ENCODE peak calls at places on chromosomes 2 and 18, in ten cellular contexts. One of them, this sample, is unnamed.
A peak's percentile ranks its signal among the peaks of the same experiment; 100 is the strongest.

GRCh38 chr18:55853268-55853667 is 265.3 kb upstream of the TCF4 start:
- DNase-seq in pancreas: no peak
- DNase-seq in CD8-positive, alpha-beta T cell: no peak
- DNase-seq in endothelial cell of umbilical vein: no peak
- DNase-seq in HFF-Myc: no peak
- DNase-seq in ovary: no peak
- DNase-seq in osteocyte: no peak
- DNase-seq in WERI-Rb-1: no peak
- DNase-seq in AG09319: no peak
- DNase-seq in dorsolateral prefrontal cortex: no peak
- DNase-seq in this sample: no peak

GRCh38 chr2:151973013-151973900 is 125.6 kb downstream of the CACNB4 start:
- DNase-seq in ovary: no peak
- DNase-seq in endothelial cell of umbilical vein: no peak
- DNase-seq in CD8-positive, alpha-beta T cell: no peak
- DNase-seq in HFF-Myc: no peak
- DNase-seq in AG09319: no peak
- DNase-seq in pancreas: no peak
- DNase-seq in osteocyte: no peak
- DNase-seq in dorsolateral prefrontal cortex: no peak
- DNase-seq in WERI-Rb-1: no peak
- DNase-seq in this sample: no peak

GRCh38 chr2:120468136-120468535 is 122.2 kb downstream of the INHBB start:
- DNase-seq in ovary: no peak
- DNase-seq in pancreas: no peak
- DNase-seq in endothelial cell of umbilical vein: no peak
- DNase-seq in dorsolateral prefrontal cortex: no peak
- DNase-seq in HFF-Myc: no peak
- DNase-seq in CD8-positive, alpha-beta T cell: no peak
- DNase-seq in WERI-Rb-1: no peak
- DNase-seq in AG09319: no peak
- DNase-seq in osteocyte: no peak
- DNase-seq in this sample: no peak

GRCh38 chr2:217622664-217623063 is 380.1 kb downstream of the TNS1 start:
- DNase-seq in pancreas: no peak
- DNase-seq in osteocyte: no peak
- DNase-seq in WERI-Rb-1: peak; percentile 71
- DNase-seq in dorsolateral prefrontal cortex: no peak
- DNase-seq in AG09319: no peak
- DNase-seq in ovary: no peak
- DNase-seq in CD8-positive, alpha-beta T cell: no peak
- DNase-seq in endothelial cell of umbilical vein: no peak
- DNase-seq in HFF-Myc: no peak
- DNase-seq in this sample: no peak

GRCh38 chr2:73290049-73290839 is 3.1 kb downstream of the EGR4 start:
- DNase-seq in CD8-positive, alpha-beta T cell: peak; percentile 48
- DNase-seq in endothelial cell of umbilical vein: peak; percentile 40
- DNase-seq in HFF-Myc: no peak
- DNase-seq in WERI-Rb-1: peak; percentile 82
- DNase-seq in osteocyte: no peak
- DNase-seq in pancreas: no peak
- DNase-seq in AG09319: no peak
- DNase-seq in dorsolateral prefrontal cortex: no peak
- DNase-seq in ovary: no peak
- DNase-seq in this sample: peak; percentile 15

GRCh38 chr2:176653856-176654443 is 384.7 kb downstream of the MTX2 start:
- DNase-seq in endothelial cell of umbilical vein: peak; percentile 86
- DNase-seq in ovary: peak; percentile 41
- DNase-seq in pancreas: peak; percentile 7
- DNase-seq in HFF-Myc: peak; percentile 35
- DNase-seq in CD8-positive, alpha-beta T cell: peak; percentile 22
- DNase-seq in AG09319: peak; percentile 18
- DNase-seq in dorsolateral prefrontal cortex: peak; percentile 59
- DNase-seq in WERI-Rb-1: peak; percentile 84
- DNase-seq in osteocyte: no peak
- DNase-seq in this sample: peak; percentile 72

GRCh38 chr2:731711-732110 is 54.5 kb upstream of the TMEM18 start:
- DNase-seq in AG09319: no peak
- DNase-seq in osteocyte: no peak
- DNase-seq in pancreas: no peak
- DNase-seq in WERI-Rb-1: no peak
- DNase-seq in ovary: no peak
- DNase-seq in CD8-positive, alpha-beta T cell: no peak
- DNase-seq in HFF-Myc: no peak
- DNase-seq in endothelial cell of umbilical vein: no peak
- DNase-seq in dorsolateral prefrontal cortex: no peak
- DNase-seq in this sample: no peak

GRCh38 chr2:109517118-109517889 is 96.5 kb downstream of the SEPTIN10 start:
- DNase-seq in dorsolateral prefrontal cortex: no peak
- DNase-seq in CD8-positive, alpha-beta T cell: no peak
- DNase-seq in AG09319: no peak
- DNase-seq in ovary: no peak
- DNase-seq in HFF-Myc: no peak
- DNase-seq in pancreas: no peak
- DNase-seq in osteocyte: no peak
- DNase-seq in WERI-Rb-1: no peak
- DNase-seq in endothelial cell of umbilical vein: no peak
- DNase-seq in this sample: no peak

GRCh38 chr2:128605421-128605820 is 286.8 kb upstream of the HS6ST1 start:
- DNase-seq in dorsolateral prefrontal cortex: peak; percentile 17
- DNase-seq in AG09319: no peak
- DNase-seq in HFF-Myc: no peak
- DNase-seq in endothelial cell of umbilical vein: no peak
- DNase-seq in osteocyte: no peak
- DNase-seq in ovary: no peak
- DNase-seq in CD8-positive, alpha-beta T cell: no peak
- DNase-seq in WERI-Rb-1: no peak
- DNase-seq in pancreas: no peak
- DNase-seq in this sample: no peak

GRCh38 chr18:26621161-26622026 is 73.0 kb upstream of the KCTD1 start:
- DNase-seq in endothelial cell of umbilical vein: peak; percentile 15
- DNase-seq in osteocyte: no peak
- DNase-seq in AG09319: no peak
- DNase-seq in dorsolateral prefrontal cortex: no peak
- DNase-seq in WERI-Rb-1: peak; percentile 62
- DNase-seq in pancreas: peak; percentile 6
- DNase-seq in ovary: no peak
- DNase-seq in CD8-positive, alpha-beta T cell: no peak
- DNase-seq in HFF-Myc: no peak
- DNase-seq in this sample: peak; percentile 41

GRCh38 chr2:173290046-173290445 is 64.6 kb upstream of the CDCA7 start:
- DNase-seq in WERI-Rb-1: no peak
- DNase-seq in AG09319: no peak
- DNase-seq in pancreas: no peak
- DNase-seq in ovary: no peak
- DNase-seq in HFF-Myc: no peak
- DNase-seq in CD8-positive, alpha-beta T cell: no peak
- DNase-seq in endothelial cell of umbilical vein: no peak
- DNase-seq in osteocyte: no peak
- DNase-seq in dorsolateral prefrontal cortex: no peak
- DNase-seq in this sample: no peak

GRCh38 chr2:54052825-54053718 is 62.3 kb upstream of the ACYP2 start:
- DNase-seq in CD8-positive, alpha-beta T cell: no peak
- DNase-seq in HFF-Myc: no peak
- DNase-seq in ovary: no peak
- DNase-seq in endothelial cell of umbilical vein: no peak
- DNase-seq in pancreas: no peak
- DNase-seq in osteocyte: no peak
- DNase-seq in dorsolateral prefrontal cortex: no peak
- DNase-seq in WERI-Rb-1: no peak
- DNase-seq in AG09319: no peak
- DNase-seq in this sample: no peak
- TF ChIP-seq CTCF in CD8-positive, alpha-beta T cell: no peak
- TF ChIP-seq CTCF in HFF-Myc: peak; percentile 22
- TF ChIP-seq CTCF in ovary: no peak
- TF ChIP-seq CTCF in endothelial cell of umbilical vein: peak; percentile 13
- TF ChIP-seq CTCF in pancreas: no peak
- TF ChIP-seq CTCF in osteocyte: no peak
- TF ChIP-seq CTCF in dorsolateral prefrontal cortex: no peak
- TF ChIP-seq CTCF in WERI-Rb-1: peak; percentile 34
- TF ChIP-seq CTCF in AG09319: no peak
- TF ChIP-seq CTCF in this sample: no peak

DNA sequence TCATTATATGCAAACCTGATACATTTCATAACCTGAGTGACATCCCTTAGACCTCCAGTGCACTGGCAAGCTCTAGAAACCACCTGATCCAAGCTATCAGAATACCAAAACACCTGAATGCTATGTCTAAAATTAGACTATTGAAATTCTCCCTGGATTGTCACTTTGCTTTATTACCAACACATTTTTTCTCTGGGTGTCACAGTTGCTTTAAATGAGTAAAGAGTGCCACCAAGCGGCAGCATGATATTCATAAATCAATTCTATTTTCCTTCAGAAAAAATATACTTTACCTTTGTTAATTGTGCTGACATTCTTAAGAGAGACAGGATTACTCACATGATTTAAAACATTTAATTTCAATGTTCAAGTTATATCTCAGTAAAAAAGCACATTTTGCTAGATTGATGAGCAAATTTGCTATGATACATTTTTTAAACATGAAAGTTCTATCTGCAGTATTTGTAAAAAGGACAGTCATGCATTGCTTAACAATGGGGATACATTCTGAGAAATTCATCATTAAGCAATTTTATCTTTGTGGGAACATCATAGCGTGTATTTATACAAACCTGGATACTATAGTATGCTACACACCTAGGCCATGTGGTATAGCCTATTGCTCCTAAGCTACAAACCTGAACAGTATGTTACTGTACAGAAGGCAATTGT is 338.4 kb upstream of the SLC39A10 start:
- DNase-seq in CD8-positive, alpha-beta T cell: peak; percentile 44
- DNase-seq in ovary: no peak
- DNase-seq in HFF-Myc: no peak
- DNase-seq in WERI-Rb-1: peak; percentile 27
- DNase-seq in pancreas: no peak
- DNase-seq in osteocyte: no peak
- DNase-seq in endothelial cell of umbilical vein: peak; percentile 37
- DNase-seq in AG09319: no peak
- DNase-seq in dorsolateral prefrontal cortex: no peak
- DNase-seq in this sample: peak; percentile 35
- TF ChIP-seq CTCF in CD8-positive, alpha-beta T cell: peak; percentile 83
- TF ChIP-seq CTCF in ovary: no peak
- TF ChIP-seq CTCF in HFF-Myc: peak; percentile 23
- TF ChIP-seq CTCF in WERI-Rb-1: no peak
- TF ChIP-seq CTCF in pancreas: peak; percentile 31
- TF ChIP-seq CTCF in osteocyte: peak; percentile 70
- TF ChIP-seq CTCF in endothelial cell of umbilical vein: peak; percentile 24
- TF ChIP-seq CTCF in AG09319: peak; percentile 45
- TF ChIP-seq CTCF in dorsolateral prefrontal cortex: peak; percentile 68
- TF ChIP-seq CTCF in this sample: peak; percentile 61

GRCh38 chr2:69917854-69918253 is 2.9 kb downstream of the MXD1 start:
- DNase-seq in dorsolateral prefrontal cortex: no peak
- DNase-seq in HFF-Myc: no peak
- DNase-seq in WERI-Rb-1: no peak
- DNase-seq in CD8-positive, alpha-beta T cell: no peak
- DNase-seq in osteocyte: no peak
- DNase-seq in AG09319: peak; percentile 50
- DNase-seq in endothelial cell of umbilical vein: peak; percentile 93
- DNase-seq in pancreas: no peak
- DNase-seq in ovary: no peak
- DNase-seq in this sample: no peak

GRCh38 chr2:69916151-69916550 is 1.2 kb downstream of the MXD1 start:
- DNase-seq in HFF-Myc: no peak
- DNase-seq in osteocyte: no peak
- DNase-seq in WERI-Rb-1: no peak
- DNase-seq in endothelial cell of umbilical vein: peak; percentile 35
- DNase-seq in ovary: no peak
- DNase-seq in AG09319: no peak
- DNase-seq in pancreas: no peak
- DNase-seq in CD8-positive, alpha-beta T cell: no peak
- DNase-seq in dorsolateral prefrontal cortex: no peak
- DNase-seq in this sample: no peak

GRCh38 chr2:69911985-69912563 is 2.8 kb upstream of the MXD1 start:
- DNase-seq in ovary: no peak
- DNase-seq in WERI-Rb-1: no peak
- DNase-seq in AG09319: no peak
- DNase-seq in osteocyte: no peak
- DNase-seq in CD8-positive, alpha-beta T cell: no peak
- DNase-seq in pancreas: no peak
- DNase-seq in dorsolateral prefrontal cortex: no peak
- DNase-seq in HFF-Myc: no peak
- DNase-seq in endothelial cell of umbilical vein: peak; percentile 62
- DNase-seq in this sample: no peak

GRCh38 chr2:69915050-69915945 is at the start of gene MXD1:
- DNase-seq in HFF-Myc: no peak
- DNase-seq in endothelial cell of umbilical vein: no peak
- DNase-seq in WERI-Rb-1: peak; percentile 25
- DNase-seq in CD8-positive, alpha-beta T cell: no peak
- DNase-seq in dorsolateral prefrontal cortex: peak; percentile 56
- DNase-seq in pancreas: peak; percentile 16
- DNase-seq in AG09319: no peak
- DNase-seq in ovary: peak; percentile 15
- DNase-seq in osteocyte: no peak
- DNase-seq in this sample: peak; percentile 37

DNA sequence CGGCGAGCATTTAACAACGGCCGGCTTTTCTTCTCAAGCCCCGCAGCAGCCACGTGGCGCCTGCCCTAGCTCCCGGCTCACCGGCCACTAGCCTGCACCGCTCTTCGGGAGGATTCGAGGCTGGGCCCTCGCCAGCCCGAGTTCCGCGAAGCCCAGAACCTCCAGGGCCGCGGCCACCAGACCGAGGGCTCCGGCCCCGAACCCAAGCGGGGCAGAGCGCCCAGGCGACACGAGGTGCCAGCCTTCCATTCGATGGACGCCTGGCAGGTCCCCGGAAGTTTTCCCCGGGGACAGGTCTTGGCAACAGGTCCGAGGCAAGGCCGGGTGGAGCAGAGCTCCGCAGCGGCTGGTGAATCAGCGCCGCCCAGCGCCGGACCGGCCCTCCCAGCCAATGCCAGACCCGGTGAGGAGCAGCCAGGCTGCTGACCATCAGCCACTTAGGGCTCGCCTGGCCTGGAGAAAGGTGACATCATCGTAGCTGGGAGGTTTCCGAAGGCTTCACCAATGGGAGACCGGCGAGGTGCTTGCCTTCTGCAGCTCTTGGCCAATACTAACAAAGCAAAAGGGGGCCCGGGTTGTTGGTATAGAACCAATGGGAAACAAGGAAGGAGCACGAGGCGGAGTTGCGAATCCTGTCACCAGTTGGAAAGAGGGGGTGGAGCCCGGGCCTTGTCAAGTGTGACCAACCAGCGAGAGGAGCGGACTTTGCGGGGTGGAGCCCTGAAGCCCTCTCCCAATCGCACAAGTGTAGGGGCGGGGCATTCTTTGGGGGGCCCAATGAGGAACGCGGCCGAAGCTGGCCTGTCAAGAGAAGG is 467 bp upstream of the MXD1 start:
- DNase-seq in pancreas: peak; percentile 100
- DNase-seq in dorsolateral prefrontal cortex: peak; percentile 100
- DNase-seq in AG09319: peak; percentile 100
- DNase-seq in ovary: peak; percentile 100
- DNase-seq in WERI-Rb-1: peak; percentile 100
- DNase-seq in osteocyte: peak; percentile 100
- DNase-seq in HFF-Myc: peak; percentile 99
- DNase-seq in CD8-positive, alpha-beta T cell: peak; percentile 100
- DNase-seq in endothelial cell of umbilical vein: peak; percentile 100
- DNase-seq in this sample: peak; percentile 99
- TF ChIP-seq CTCF in pancreas: no peak
- TF ChIP-seq CTCF in dorsolateral prefrontal cortex: peak; percentile 35
- TF ChIP-seq CTCF in AG09319: peak; percentile 20
- TF ChIP-seq CTCF in ovary: peak; percentile 40
- TF ChIP-seq CTCF in WERI-Rb-1: peak; percentile 63
- TF ChIP-seq CTCF in osteocyte: peak; percentile 36
- TF ChIP-seq CTCF in HFF-Myc: peak; percentile 2
- TF ChIP-seq CTCF in CD8-positive, alpha-beta T cell: no peak
- TF ChIP-seq CTCF in endothelial cell of umbilical vein: no peak
- TF ChIP-seq CTCF in this sample: no peak

GRCh38 chr2:71672011-71672639 is 218.8 kb downstream of the DYSF start:
- DNase-seq in endothelial cell of umbilical vein: no peak
- DNase-seq in HFF-Myc: no peak
- DNase-seq in CD8-positive, alpha-beta T cell: peak; percentile 9
- DNase-seq in osteocyte: peak; percentile 80
- DNase-seq in AG09319: no peak
- DNase-seq in ovary: no peak
- DNase-seq in pancreas: no peak
- DNase-seq in dorsolateral prefrontal cortex: no peak
- DNase-seq in WERI-Rb-1: peak; percentile 69
- DNase-seq in this sample: peak; percentile 44
- TF ChIP-seq CTCF in endothelial cell of umbilical vein: no peak
- TF ChIP-seq CTCF in HFF-Myc: peak; percentile 22
- TF ChIP-seq CTCF in CD8-positive, alpha-beta T cell: no peak
- TF ChIP-seq CTCF in osteocyte: no peak
- TF ChIP-seq CTCF in AG09319: peak; percentile 3
- TF ChIP-seq CTCF in ovary: no peak
- TF ChIP-seq CTCF in pancreas: no peak
- TF ChIP-seq CTCF in dorsolateral prefrontal cortex: no peak
- TF ChIP-seq CTCF in WERI-Rb-1: peak; percentile 80
- TF ChIP-seq CTCF in this sample: peak; percentile 35